ENCODE peak calls at places on chromosomes 5 and 9, in nine cellular contexts. I, R, T, L, U, Z, S, X and Y are unnamed samples.

GRCh38 chr9:13665418-13666066 is 386.1 kb upstream of the MPDZ start:
- ATAC-seq in I (no peak), R (no peak), T (no peak), L (no peak), U (no peak), Z (no peak), S (peak), X (no peak), Y (no peak)

GRCh38 chr9:35448511-35448910 is 41.4 kb upstream of the RUSC2 start:
- ATAC-seq in I (no peak), R (no peak), T (no peak), L (no peak), U (no peak), Z (no peak), S (no peak), X (no peak), Y (no peak)

GRCh38 chr9:69578026-69578425 is 94.1 kb downstream of the APBA1 start:
- ATAC-seq in I (peak), R (no peak), T (no peak), L (no peak), U (no peak), Z (no peak), S (no peak), X (no peak), Y (no peak)

GRCh38 chr9:89738137-89738932 is 133.5 kb downstream of the GADD45G start:
- ATAC-seq in I (peak), R (peak), T (no peak), L (no peak), U (no peak), Z (no peak), S (no peak), X (no peak), Y (no peak)

GRCh38 chr5:128284236-128284635 is 200.7 kb downstream of the SLC12A2 start:
- ATAC-seq in I (no peak), R (no peak), T (no peak), L (no peak), U (no peak), Z (no peak), S (no peak), X (no peak), Y (no peak)

GRCh38 chr5:17438027-17438426 is 60.0 kb upstream of the TAF11L2 start:
- ATAC-seq in I (no peak), R (no peak), T (no peak), L (no peak), U (no peak), Z (no peak), S (no peak), X (no peak), Y (no peak)

GRCh38 chr9:123823194-123823947 is 106.6 kb downstream of the DENND1A start:
- ATAC-seq in I (no peak), R (no peak), T (no peak), L (no peak), U (no peak), Z (no peak), S (no peak), X (no peak), Y (no peak)

GRCh38 chr9:87592554-87593394 is 95.1 kb downstream of the DAPK1 start:
- ATAC-seq in I (peak), R (no peak), T (no peak), L (no peak), U (no peak), Z (peak), S (no peak), X (peak), Y (peak)

GRCh38 chr9:135103001-135103446 is 15.6 kb downstream of the OLFM1 start:
- ATAC-seq in I (peak), R (no peak), T (no peak), L (no peak), U (no peak), Z (peak), S (no peak), X (no peak), Y (peak)

GRCh38 chr5:154442801-154443200 is 3.0 kb upstream of the SAP30L start:
- ATAC-seq in I (no peak), R (no peak), T (no peak), L (no peak), U (no peak), Z (no peak), S (no peak), X (no peak), Y (no peak)

GRCh38 chr9:70641631-70642030 is 227.2 kb upstream of the KLF9 start:
- ATAC-seq in I (no peak), R (no peak), T (no peak), L (no peak), U (no peak), Z (no peak), S (no peak), X (peak), Y (no peak)